ENCODE peak calls at places on chromosomes 7 and 10, in five cellular contexts. F, J, Z, X and T are unnamed samples.

GRCh38 chr10:77004917-77005564 is 632.6 kb downstream of the KCNMA1 start:
- DNase-seq in Z (peak; percentile 11), F (no peak), X (peak; percentile 21), J (peak; percentile 14), T (no peak)

GRCh38 chr7:16741676-16742075 is 11.9 kb upstream of the TSPAN13 start:
- DNase-seq in Z (no peak), F (no peak), X (no peak), J (no peak), T (no peak)

GRCh38 chr10:119268871-119269506 is 61.6 kb downstream of the GRK5 start:
- DNase-seq in F (peak; percentile 61), Z (no peak), X (no peak), J (no peak), T (peak; percentile 77)

GRCh38 chr10:121362026-121362425 is 236.2 kb downstream of the FGFR2 start:
- DNase-seq in X (no peak), J (no peak), Z (peak; percentile 81), F (no peak), T (no peak)

GRCh38 chr10:52632591-52632990 is 140.0 kb downstream of the MBL2 start:
- DNase-seq in J (no peak), X (no peak), F (no peak), Z (no peak), T (no peak)

GRCh38 chr7:81499262-81500116 is 270.4 kb downstream of the HGF start:
- DNase-seq in Z (peak; percentile 49), F (no peak), X (peak; percentile 66), J (peak; percentile 70), T (no peak)

GRCh38 chr7:121003986-121004685 is 15.6 kb downstream of the CPED1 start:
- DNase-seq in F (no peak), X (no peak), Z (no peak), J (no peak), T (no peak)

GRCh38 chr10:119190954-119191619 is 12.5 kb upstream of the PRDX3 start:
- DNase-seq in F (no peak), Z (no peak), X (no peak), J (no peak), T (no peak)

GRCh38 chr10:31669367-31669766 is 259.3 kb downstream of the ARHGAP12 start:
- DNase-seq in X (no peak), Z (peak; percentile 79), F (no peak), J (no peak), T (no peak)

GRCh38 chr7:30980751-30981150 is 17.0 kb downstream of the GHRHR start:
- DNase-seq in X (no peak), Z (no peak), J (no peak), F (no peak), T (no peak)

GRCh38 chr10:34102237-34102673 is 712.8 kb downstream of the PARD3 start:
- DNase-seq in F (no peak), X (no peak), Z (peak; percentile 25), J (peak; percentile 39), T (no peak)

GRCh38 chr10:11290156-11290890 is 272.7 kb downstream of the CELF2 start:
- DNase-seq in J (no peak), Z (no peak), F (no peak), X (no peak), T (no peak)

GRCh38 chr10:3898821-3899220 is 113.8 kb upstream of the KLF6 start:
- DNase-seq in J (no peak), X (no peak), Z (peak; percentile 93), F (no peak), T (no peak)

GRCh38 chr7:20298486-20298901 is 32.2 kb upstream of the ITGB8 start:
- DNase-seq in X (no peak), F (no peak), J (no peak), Z (no peak), T (no peak)

GRCh38 chr10:86319626-86320025 is 47.0 kb downstream of the GRID1 start:
- DNase-seq in F (peak; percentile 30), J (no peak), X (no peak), Z (no peak), T (no peak)

GRCh38 chr7:95420996-95421846 is 13.6 kb downstream of the PON2 start:
- DNase-seq in Z (no peak), J (no peak), X (no peak), F (no peak), T (no peak)

GRCh38 chr10:110286841-110287240 is 17.9 kb downstream of the SMNDC1 start:
- DNase-seq in J (no peak), F (no peak), X (no peak), Z (no peak), T (no peak)

GRCh38 chr7:116686812-116687419 is 14.9 kb downstream of the MET start:
- DNase-seq in X (no peak), J (no peak), F (no peak), Z (no peak), T (no peak)

GRCh38 chr10:33675235-33675634 is 340.8 kb upstream of the NRP1 start:
- DNase-seq in F (no peak), Z (no peak), X (no peak), J (no peak), T (no peak)

GRCh38 chr10:25815999-25816768 is 117.8 kb upstream of the MYO3A start:
- DNase-seq in Z (no peak), J (no peak), F (no peak), X (peak; percentile 12), T (no peak)

GRCh38 chr10:6260843-6261242 is 58.1 kb downstream of the PFKFB3 start:
- DNase-seq in F (no peak), J (no peak), X (no peak), Z (no peak), T (no peak)

GRCh38 chr10:29370092-29370611 is 81.3 kb downstream of the LYZL1 start:
- DNase-seq in J (no peak), Z (no peak), F (no peak), X (no peak), T (no peak)

GRCh38 chr10:59517961-59518360 is 155.6 kb upstream of the FAM13C start:
- DNase-seq in J (no peak), F (no peak), X (no peak), Z (no peak), T (no peak)

GRCh38 chr7:106518239-106518638 is 142.7 kb downstream of the CCDC71L start:
- DNase-seq in X (no peak), F (no peak), Z (no peak), J (no peak), T (no peak)

GRCh38 chr10:132706701-132707100 is 79.2 kb downstream of the NKX6-2 start:
- DNase-seq in X (no peak), Z (no peak), J (no peak), F (peak; percentile 87), T (no peak)

DNA sequence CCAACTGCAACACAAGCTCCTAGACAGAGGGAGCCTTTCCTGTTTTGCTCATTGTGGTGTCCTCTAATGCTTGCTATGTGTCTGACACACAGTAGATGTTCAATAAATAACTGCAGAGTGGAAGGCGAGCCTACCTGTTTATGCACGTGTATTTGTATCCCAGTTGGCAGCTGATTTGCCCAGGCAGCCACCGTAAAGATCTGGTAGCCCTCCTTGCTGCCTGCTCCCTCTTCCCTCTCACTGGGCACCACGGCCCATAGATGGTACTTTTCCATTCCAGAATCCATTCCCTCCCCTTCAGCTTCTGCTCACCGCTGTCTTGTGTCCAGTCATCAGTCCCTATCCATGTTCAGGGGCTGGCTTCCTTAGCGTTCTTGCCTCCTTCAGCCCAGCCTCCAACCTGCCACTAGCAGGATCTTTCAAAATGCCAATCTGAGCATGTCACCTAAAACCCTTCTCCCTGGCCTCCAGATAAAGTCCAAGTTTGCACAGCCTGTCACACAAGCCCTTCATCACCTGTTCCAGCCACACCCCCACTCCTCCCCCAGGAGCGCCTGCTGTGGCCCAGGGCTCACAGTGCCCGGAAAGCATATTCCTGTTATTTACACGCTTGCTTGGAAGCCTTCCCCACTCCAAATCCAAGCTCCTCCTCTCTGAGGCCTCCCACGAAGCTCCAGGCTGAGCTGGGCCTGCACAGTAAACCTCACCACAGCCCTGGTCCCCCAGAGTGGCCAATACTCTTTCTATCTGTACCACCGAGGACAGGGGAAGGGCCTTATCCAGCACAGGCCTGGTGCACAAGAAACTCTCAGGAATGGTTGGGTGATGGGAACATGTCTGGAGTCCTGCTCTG is 21.0 kb downstream of the ZCCHC24 start:
- DNase-seq in X (no peak), Z (peak; percentile 66), F (peak; percentile 61), J (no peak), T (no peak)
- TF ChIP-seq CTCF in X (no peak), Z (no peak), F (no peak), J (no peak), T (no peak)

GRCh38 chr7:48710995-48711394 is 213.4 kb upstream of the CDC14C start:
- DNase-seq in Z (no peak), X (no peak), J (no peak), F (no peak), T (no peak)

GRCh38 chr7:48703446-48703845 is 220.9 kb upstream of the CDC14C start:
- DNase-seq in J (no peak), F (no peak), Z (no peak), X (no peak), T (no peak)

GRCh38 chr7:48708635-48709034 is 215.7 kb upstream of the CDC14C start:
- DNase-seq in F (no peak), Z (no peak), X (no peak), J (no peak), T (no peak)
- TF ChIP-seq CTCF in F (no peak), Z (no peak), X (peak; percentile 14), J (no peak), T (no peak)

DNA sequence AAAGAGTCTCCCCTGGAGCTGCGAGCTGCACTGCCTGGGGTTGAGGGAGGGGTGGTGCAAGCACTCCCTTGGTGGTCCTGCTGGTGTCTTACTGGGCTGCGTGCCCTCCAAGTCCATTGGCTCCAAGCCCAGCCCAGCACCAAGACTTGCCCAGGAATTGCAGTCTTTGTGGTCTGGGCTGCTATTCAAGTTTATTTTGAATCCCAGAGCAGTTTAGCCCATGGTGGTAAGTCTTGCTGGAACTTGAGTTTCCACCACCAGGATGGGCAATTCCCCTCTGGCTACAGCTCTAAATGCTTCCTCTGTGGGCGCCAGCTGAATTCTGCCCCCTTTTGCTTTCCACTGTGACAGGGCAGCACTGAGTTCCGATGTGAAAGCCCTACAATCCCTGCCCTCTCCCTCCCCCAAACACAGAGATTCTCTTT is 25.1 kb downstream of the GALNT11 start:
- DNase-seq in X (no peak), F (no peak), Z (no peak), J (no peak), T (no peak)
- TF ChIP-seq CTCF in X (no peak), F (peak; percentile 22), Z (no peak), J (no peak), T (no peak)

DNA sequence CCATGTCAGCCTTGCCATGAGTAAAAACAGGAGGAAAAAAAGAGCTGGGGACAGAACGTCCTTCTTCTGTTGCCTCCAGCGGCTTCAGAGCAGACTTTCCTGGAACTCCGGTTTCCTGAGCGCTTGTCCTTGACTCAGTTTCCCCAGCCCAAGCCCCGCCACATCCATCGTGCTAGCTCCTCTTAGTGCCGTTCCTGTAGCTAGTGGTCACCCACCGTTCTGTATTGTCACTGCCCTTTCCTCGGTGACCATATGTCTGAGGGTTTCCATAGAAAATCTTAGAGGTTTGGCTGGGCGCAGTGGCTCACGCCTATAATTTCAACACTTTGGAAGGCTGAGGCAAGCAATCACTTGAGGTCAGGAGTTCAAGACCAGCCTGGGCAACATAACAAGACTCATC is 100.1 kb downstream of the CUX1 start:
- DNase-seq in J (no peak), Z (no peak), F (peak; percentile 25), X (no peak), T (no peak)
- TF ChIP-seq CTCF in J (no peak), Z (no peak), F (no peak), X (no peak), T (no peak)